ENCODE peak calls at places on chromosomes 11 and 22, in four cellular contexts. Y, S, M and L are unnamed samples. For H3K4me1 and H3K9me3, the result is how much of the 10 kb centered on the place peaks cover.

GRCh38 chr22:50001388-50002231 is 11.0 kb downstream of the IL17REL start:
- DNase-seq in Y (no peak), S (no peak), M (no peak), L (peak)

GRCh38 chr11:112555491-112556364 is 295.1 kb upstream of the PLET1 start:
- DNase-seq in Y (peak), S (peak), M (peak), L (peak)

GRCh38 chr22:35842954-35843353 is 125.3 kb downstream of the APOL5 start:
- DNase-seq in Y (no peak), S (no peak), M (peak), L (no peak)

GRCh38 chr11:108092134-108092533 is 29.2 kb upstream of the ACAT1 start:
- DNase-seq in Y (no peak), S (no peak), M (no peak), L (no peak)

GRCh38 chr11:126059238-126059761 is 3.4 kb downstream of the CDON start:
- DNase-seq in Y (no peak), S (no peak), M (no peak), L (no peak)

GRCh38 chr22:27461470-27461869 is 340.1 kb downstream of the MN1 start:
- DNase-seq in Y (no peak), S (no peak), M (no peak), L (no peak)

GRCh38 chr11:67438121-67438902 is 830 bp upstream of the PTPRCAP start:
- DNase-seq in Y (no peak), S (peak), M (no peak), L (no peak)

GRCh38 chr22:35631597-35631996 is 14.5 kb upstream of the MB start:
- DNase-seq in Y (no peak), S (no peak), M (peak), L (peak)

GRCh38 chr11:82782825-82783374 is 49.2 kb upstream of the FAM181B start:
- DNase-seq in Y (no peak), S (no peak), M (no peak), L (no peak)

GRCh38 chr11:64577202-64577601 is 13.8 kb upstream of the SLC22A12 start:
- DNase-seq in Y (peak), S (no peak), M (no peak), L (no peak)

GRCh38 chr11:6402561-6402981 is 12.3 kb downstream of the SMPD1 start:
- DNase-seq in Y (no peak), S (peak), M (no peak), L (no peak)

GRCh38 chr22:44130076-44130711 is 50.5 kb upstream of the PARVG start:
- DNase-seq in Y (no peak), S (no peak), M (peak), L (no peak)

GRCh38 chr11:110077866-110078325 is 15.3 kb upstream of the ZC3H12C start:
- DNase-seq in Y (no peak), S (no peak), M (no peak), L (no peak)

GRCh38 chr11:117045196-117045595 is 53.0 kb downstream of the SIK3 start:
- DNase-seq in Y (no peak), S (no peak), M (no peak), L (no peak)

GRCh38 chr22:36086170-36086490 is 57.5 kb upstream of the RBFOX2 start:
- DNase-seq in Y (no peak), S (no peak), M (no peak), L (no peak)

GRCh38 chr11:67387074-67387473 is 4.7 kb upstream of the RAD9A start:
- DNase-seq in Y (no peak), S (no peak), M (no peak), L (no peak)

GRCh38 chr22:29744902-29745301 is 21.9 kb downstream of the ZMAT5 start:
- DNase-seq in Y (no peak), S (no peak), M (no peak), L (no peak)

GRCh38 chr11:36622431-36623136 is 24.5 kb upstream of the RAG2 start:
- DNase-seq in Y (no peak), S (no peak), M (peak), L (no peak)

GRCh38 chr11:118623291-118623655 is 15.9 kb downstream of the PHLDB1 start:
- DNase-seq in Y (no peak), S (no peak), M (peak), L (no peak)
- H3K4me1 ChIP-seq in Y (half or more), S (under half), M (under half), L (under half)

DNA sequence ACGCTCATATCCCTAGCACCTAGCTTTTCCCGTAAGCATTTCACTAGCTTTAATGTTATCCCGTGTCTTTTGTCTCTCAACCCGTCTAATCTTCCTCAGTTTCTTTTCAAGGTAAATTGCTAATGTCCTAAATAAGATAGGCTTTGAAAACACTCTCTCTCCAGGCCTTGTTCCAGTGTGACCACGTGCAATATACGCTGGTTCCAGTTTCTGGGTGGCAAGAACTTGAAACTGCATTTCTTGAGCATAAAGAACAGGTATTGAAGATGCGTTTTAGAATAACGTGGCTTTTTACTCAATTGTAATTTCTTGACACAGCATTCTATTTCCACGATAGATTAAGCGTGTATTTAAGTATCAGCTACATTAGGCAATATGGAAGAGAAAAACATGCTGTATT is 1.1 kb downstream of the CDC45 start:
- DNase-seq in Y (no peak), S (no peak), M (no peak), L (no peak)
- TF ChIP-seq CTCF in Y (no peak), S (no peak), M (no peak), L (no peak)

GRCh38 chr11:46264976-46265375 is 12.5 kb upstream of the CREB3L1 start:
- DNase-seq in Y (no peak), S (no peak), M (no peak), L (no peak)
- H3K9me3 ChIP-seq in Y (under half), S (under half), M (under half), L (under half)

DNA sequence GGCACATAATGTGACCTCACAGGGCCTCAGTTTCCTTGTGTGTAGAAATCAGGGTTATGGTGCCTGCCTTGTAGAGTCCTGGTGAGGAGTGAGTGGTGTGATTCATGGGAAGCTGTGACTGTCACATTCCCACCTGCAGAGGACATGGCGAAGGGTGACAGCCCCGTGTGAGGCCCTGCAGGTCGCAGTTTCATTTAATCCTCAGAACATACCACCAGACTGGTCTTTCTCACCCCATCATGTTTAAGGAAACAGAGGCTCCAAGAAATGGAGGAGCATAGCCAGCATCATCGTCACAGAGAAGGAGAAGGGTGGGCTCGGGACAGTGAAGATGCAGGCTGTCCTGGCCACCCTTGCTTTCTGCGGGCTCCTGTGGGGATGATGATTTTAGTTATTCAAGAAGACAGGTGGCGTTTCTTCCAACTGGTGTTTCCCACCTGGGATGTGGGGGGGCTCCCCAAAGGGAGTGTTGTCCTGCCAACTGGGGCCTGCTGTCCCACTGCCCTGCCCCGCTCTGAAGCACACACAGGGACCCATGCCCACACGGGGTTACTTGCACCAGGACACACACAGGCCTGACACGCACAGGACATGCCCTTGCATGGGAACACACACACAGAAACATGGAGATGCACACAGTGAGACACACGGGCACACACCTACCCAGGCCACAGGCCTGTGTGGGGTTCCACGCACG is 100.2 kb downstream of the BCR start:
- DNase-seq in Y (no peak), S (no peak), M (no peak), L (no peak)
- H3K4me1 ChIP-seq in Y (under half), S (under half), M (under half), L (under half)

GRCh38 chr11:127133061-127133460 is 132.5 kb upstream of the KIRREL3 start:
- DNase-seq in Y (no peak), S (no peak), M (no peak), L (no peak)

GRCh38 chr11:127136438-127136837 is 135.9 kb upstream of the KIRREL3 start:
- DNase-seq in Y (no peak), S (no peak), M (no peak), L (no peak)
- TF ChIP-seq CTCF in Y (no peak), S (no peak), M (peak), L (no peak)